ENCODE peak calls at places on chromosomes 5 and 9, in eight cellular contexts. V is Panc1, O is lower lobe of right lung, X is tibial artery, T is cardiac muscle cell, N is fibroblast of pulmonary artery, W is right atrium auricular region, Y is heart right ventricle. B is an unnamed sample.

GRCh38 chr5:125190232-125191051 is 444.0 kb upstream of the ZNF608 start:
- DNase-seq in X (no peak), V (no peak), N (no peak), Y (no peak), T (peak), O (no peak), W (no peak), B (no peak)

GRCh38 chr5:141172381-141173204 is at the start of gene PCDHB7:
- DNase-seq in X (no peak), Y (no peak), T (peak), O (no peak), N (peak), W (no peak), V (no peak), B (peak)

GRCh38 chr5:177366528-177367322 is 9.0 kb downstream of the RGS14 start:
- DNase-seq in O (peak), X (peak), N (peak), Y (peak), V (no peak), W (peak), T (peak), B (peak)

GRCh38 chr5:60779431-60779830 is 64.6 kb downstream of the ELOVL7 start:
- DNase-seq in W (no peak), Y (no peak), N (no peak), O (no peak), T (no peak), X (no peak), V (no peak), B (no peak)

GRCh38 chr9:94869415-94869838 is 142.9 kb downstream of the AOPEP start:
- DNase-seq in Y (no peak), W (no peak), N (peak), T (no peak), X (no peak), V (no peak), O (no peak), B (no peak)

GRCh38 chr5:172453986-172454354 is 355 bp downstream of the SH3PXD2B start:
- DNase-seq in O (no peak), V (no peak), N (peak), T (no peak), W (no peak), X (peak), Y (peak), B (no peak)

GRCh38 chr9:37309136-37309535 is 113.4 kb upstream of the GRHPR start:
- DNase-seq in V (no peak), W (no peak), T (no peak), Y (no peak), N (peak), X (no peak), O (no peak), B (no peak)

GRCh38 chr5:56264417-56265025 is 31.4 kb upstream of the ANKRD55 start:
- DNase-seq in Y (no peak), W (no peak), X (no peak), V (no peak), N (peak), T (peak), O (no peak), B (peak)

GRCh38 chr9:127021664-127022337 is 100.6 kb downstream of the ANGPTL2 start:
- DNase-seq in O (peak), V (no peak), X (peak), N (peak), T (peak), W (peak), Y (peak), B (peak)

GRCh38 chr5:166909040-166909439 is 1382.4 kb upstream of the WWC1 start:
- DNase-seq in Y (no peak), O (no peak), N (peak), T (no peak), V (no peak), X (no peak), W (no peak), B (no peak)

GRCh38 chr5:157870837-157871834 is 12.2 kb upstream of the CLINT1 start:
- DNase-seq in Y (no peak), O (no peak), T (no peak), V (no peak), X (no peak), W (no peak), N (peak), B (peak)

GRCh38 chr9:82495884-82496777 is 507.6 kb downstream of the SPATA31D1 start:
- DNase-seq in N (no peak), W (no peak), Y (peak), X (no peak), O (no peak), T (no peak), V (no peak), B (no peak)

GRCh38 chr5:144202072-144202471 is 31.4 kb downstream of the KCTD16 start:
- DNase-seq in N (peak), W (no peak), O (no peak), V (no peak), T (no peak), Y (no peak), X (no peak), B (peak)

GRCh38 chr5:144203750-144204596 is 33.3 kb downstream of the KCTD16 start:
- DNase-seq in T (peak), Y (no peak), W (no peak), O (no peak), N (peak), X (no peak), V (peak), B (peak)

GRCh38 chr5:144202725-144203124 is 32.1 kb downstream of the KCTD16 start:
- DNase-seq in V (no peak), N (no peak), O (no peak), W (no peak), Y (no peak), T (no peak), X (no peak), B (no peak)

GRCh38 chr5:144198386-144198785 is 27.7 kb downstream of the KCTD16 start:
- DNase-seq in O (no peak), T (no peak), W (no peak), V (peak), N (no peak), Y (no peak), X (no peak), B (peak)

GRCh38 chr5:144201578-144201977 is 30.9 kb downstream of the KCTD16 start:
- DNase-seq in V (no peak), T (no peak), N (no peak), O (no peak), X (no peak), Y (no peak), W (no peak), B (no peak)
- H3K4me3 ChIP-seq in V (no peak), T (no peak), N (no peak), O (no peak), X (no peak), Y (no peak), W (no peak), B (no peak)

GRCh38 chr9:35771943-35772342 is 17.9 kb upstream of the MSMP start:
- DNase-seq in V (no peak), Y (no peak), N (no peak), T (no peak), X (no peak), O (no peak), W (no peak), B (no peak)

GRCh38 chr9:35767458-35767857 is 13.4 kb upstream of the MSMP start:
- DNase-seq in N (no peak), O (no peak), W (no peak), V (no peak), X (no peak), T (no peak), Y (no peak), B (no peak)

GRCh38 chr9:35771524-35771923 is 17.4 kb upstream of the MSMP start:
- DNase-seq in T (no peak), N (peak), O (no peak), Y (no peak), X (no peak), V (no peak), W (no peak), B (no peak)

GRCh38 chr9:35774907-35775635 is 16.3 kb upstream of the NPR2 start:
- DNase-seq in T (no peak), Y (no peak), V (no peak), N (peak), X (no peak), O (no peak), W (no peak), B (no peak)

GRCh38 chr9:35771079-35771441 is 17.0 kb upstream of the MSMP start:
- DNase-seq in W (no peak), V (no peak), O (no peak), Y (peak), T (no peak), X (peak), N (no peak), B (no peak)
- H3K4me3 ChIP-seq in W (no peak), V (no peak), O (no peak), Y (no peak), T (no peak), X (no peak), N (no peak), B (no peak)

GRCh38 chr9:117783828-117784227 is 79.6 kb downstream of the TLR4 start:
- DNase-seq in T (no peak), Y (no peak), V (no peak), X (no peak), O (peak), W (no peak), N (no peak), B (no peak)

GRCh38 chr9:117784996-117785395 is 80.8 kb downstream of the TLR4 start:
- DNase-seq in V (no peak), O (no peak), Y (no peak), T (no peak), N (no peak), X (no peak), W (no peak), B (no peak)

GRCh38 chr9:117779760-117780159 is 75.6 kb downstream of the TLR4 start:
- DNase-seq in O (no peak), N (no peak), V (no peak), W (no peak), T (no peak), Y (no peak), X (no peak), B (no peak)

GRCh38 chr9:117777823-117778222 is 73.6 kb downstream of the TLR4 start:
- DNase-seq in V (no peak), Y (no peak), W (no peak), T (no peak), N (no peak), X (no peak), O (no peak), B (no peak)

DNA sequence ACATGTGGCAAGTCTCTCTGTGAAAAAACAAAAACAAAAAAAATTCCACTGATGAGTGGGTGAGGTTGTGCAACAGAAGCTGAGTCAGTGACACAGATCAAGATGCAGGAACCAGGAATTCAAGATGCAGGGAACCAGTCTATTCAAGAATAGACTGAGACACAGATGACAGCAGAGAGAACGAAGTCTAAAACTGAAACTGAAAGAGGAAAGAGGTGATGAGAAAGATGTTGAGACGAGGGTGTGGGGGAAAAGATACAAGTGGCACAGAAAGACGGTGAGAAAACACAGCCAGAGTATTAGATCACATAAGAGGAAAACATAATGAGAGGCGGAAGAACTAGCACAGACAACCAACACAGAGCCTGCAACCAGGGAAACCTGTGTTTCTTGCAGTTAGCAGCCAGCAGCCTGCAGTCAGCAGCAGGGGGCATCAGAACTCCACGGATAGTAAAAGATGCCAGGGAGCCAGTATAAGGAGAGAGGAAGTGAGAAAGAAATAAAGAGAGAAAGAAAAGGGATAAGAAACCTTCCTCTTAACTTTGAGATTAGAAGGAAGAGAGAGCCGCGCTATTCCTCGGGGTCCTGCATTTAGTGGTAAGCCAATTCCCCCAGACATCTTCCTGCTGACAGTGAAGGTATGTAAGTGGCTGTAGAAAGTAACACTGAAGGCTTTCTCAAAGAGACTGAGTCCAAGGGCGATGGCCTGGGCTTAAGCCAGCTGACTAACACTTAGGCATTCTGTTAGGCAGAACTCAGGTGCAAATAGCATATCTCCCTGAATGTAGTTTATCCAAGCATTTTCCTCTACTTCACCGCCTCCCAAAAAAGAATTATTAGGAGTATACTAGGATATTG is 79.0 kb downstream of the TLR4 start:
- DNase-seq in V (peak), X (peak), O (peak), Y (peak), T (peak), N (peak), W (peak), B (peak)
- H3K4me3 ChIP-seq in V (peak), X (peak), O (peak), Y (peak), T (no peak), N (peak), W (peak), B (peak)

GRCh38 chr9:132243156-132244074 is 81.6 kb downstream of the NTNG2 start:
- DNase-seq in Y (no peak), V (no peak), T (no peak), N (no peak), O (peak), W (no peak), X (no peak), B (no peak)
- H3K4me3 ChIP-seq in Y (no peak), V (no peak), T (no peak), N (no peak), O (no peak), W (no peak), X (no peak), B (no peak)

DNA sequence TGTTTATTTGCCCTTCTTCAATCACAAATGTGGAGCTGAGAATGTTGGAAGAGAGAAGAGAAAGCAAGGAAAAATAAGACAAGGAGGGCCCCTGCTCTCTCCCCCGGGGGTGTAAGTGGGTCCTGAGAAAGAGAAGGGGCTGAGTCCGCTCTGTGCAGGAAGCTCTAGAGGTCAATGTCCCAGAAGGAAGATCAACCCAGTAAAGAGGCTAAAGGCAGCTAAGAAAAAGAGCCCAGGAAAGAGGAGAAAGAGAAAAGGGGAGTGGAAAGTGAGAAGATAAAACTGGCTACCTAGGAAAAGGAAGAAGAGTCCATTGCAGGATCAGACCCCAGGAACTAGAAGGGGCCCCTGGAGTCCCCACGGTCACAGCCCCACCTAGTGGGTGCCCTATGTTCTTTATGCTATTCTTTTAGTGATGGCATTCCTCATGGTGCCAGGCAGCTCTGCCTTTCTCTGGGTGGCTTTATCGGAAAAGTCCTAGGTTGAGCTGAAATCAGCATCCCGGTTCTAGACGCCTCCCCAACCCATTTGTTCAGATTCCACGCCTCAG is 583.4 kb downstream of the ACTL7B start:
- DNase-seq in V (no peak), Y (peak), T (peak), W (peak), X (no peak), O (peak), N (peak), B (peak)
- H3K4me3 ChIP-seq in V (no peak), Y (peak), T (no peak), W (no peak), X (no peak), O (peak), N (no peak), B (peak)

DNA sequence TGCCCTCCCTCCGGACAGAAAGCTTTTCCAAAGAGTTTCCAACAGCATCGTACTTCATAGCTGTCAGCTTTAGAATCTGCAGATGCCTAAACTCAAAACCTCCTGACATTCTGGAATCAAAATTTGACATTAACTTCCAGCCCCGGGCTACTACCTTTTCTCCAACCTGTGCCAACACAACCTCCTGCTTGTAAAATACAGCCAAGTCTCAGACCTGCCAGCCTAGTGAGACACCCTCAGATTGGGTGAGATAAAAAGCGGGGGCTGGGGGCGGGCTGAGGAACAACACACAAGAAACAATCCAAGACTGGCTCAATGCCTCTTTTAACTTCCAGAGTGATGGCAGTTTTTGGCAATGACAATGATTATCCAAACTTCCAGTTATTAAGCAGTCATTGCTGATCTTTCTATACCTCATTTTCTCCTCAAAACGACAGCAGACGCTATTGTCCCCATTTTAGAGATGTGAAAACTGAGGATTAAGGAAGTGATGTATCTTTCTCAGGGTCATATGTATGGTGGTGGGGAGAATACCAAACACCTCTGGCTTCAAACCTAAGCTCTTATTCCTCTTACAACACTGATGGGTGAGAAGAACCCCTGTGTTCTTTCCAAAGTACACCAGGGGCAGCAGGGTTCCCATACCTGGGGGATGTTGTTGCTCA is 1.2 kb downstream of the TNC start:
- DNase-seq in O (no peak), W (no peak), N (no peak), X (no peak), T (no peak), V (no peak), Y (no peak), B (no peak)
- H3K4me3 ChIP-seq in O (peak), W (peak), N (no peak), X (peak), T (no peak), V (peak), Y (no peak), B (peak)

GRCh38 chr9:84255701-84256100 is 84.9 kb downstream of the SLC28A3 start:
- DNase-seq in W (no peak), X (no peak), O (no peak), V (no peak), T (no peak), N (no peak), Y (no peak), B (no peak)

GRCh38 chr9:84264307-84264706 is 76.3 kb downstream of the SLC28A3 start:
- DNase-seq in V (no peak), O (no peak), W (no peak), N (no peak), T (no peak), Y (no peak), X (no peak), B (no peak)

GRCh38 chr9:84258371-84258770 is 82.2 kb downstream of the SLC28A3 start:
- DNase-seq in N (no peak), V (no peak), Y (no peak), O (no peak), W (no peak), T (no peak), X (no peak), B (no peak)

GRCh38 chr9:84266087-84266561 is 74.4 kb downstream of the SLC28A3 start:
- DNase-seq in N (no peak), W (no peak), T (no peak), V (no peak), O (no peak), Y (no peak), X (no peak), B (no peak)

GRCh38 chr9:84261082-84261746 is 79.3 kb downstream of the SLC28A3 start:
- DNase-seq in T (peak), X (peak), V (peak), O (peak), Y (peak), N (peak), W (peak), B (peak)
- H3K4me3 ChIP-seq in T (no peak), X (peak), V (no peak), O (peak), Y (no peak), N (peak), W (no peak), B (peak)

GRCh38 chr5:36877667-36878420 is 1.3 kb downstream of the NIPBL start:
- DNase-seq in O (no peak), T (peak), W (no peak), X (no peak), V (no peak), Y (no peak), N (peak), B (no peak)
- H3K4me3 ChIP-seq in O (peak), T (peak), W (peak), X (peak), V (peak), Y (peak), N (peak), B (peak)

GRCh38 chr9:69671904-69672827 is at the start of gene APBA1:
- DNase-seq in X (peak), N (peak), V (no peak), Y (peak), T (peak), W (no peak), O (peak), B (peak)

GRCh38 chr9:69674741-69675438 is 2.7 kb upstream of the APBA1 start:
- DNase-seq in V (no peak), X (no peak), O (no peak), W (no peak), N (peak), T (no peak), Y (no peak), B (peak)

GRCh38 chr9:69672828-69673640 is 863 bp upstream of the APBA1 start:
- DNase-seq in N (peak), T (peak), X (peak), O (peak), W (peak), V (peak), Y (peak), B (peak)

GRCh38 chr9:69674112-69674511 is 1.9 kb upstream of the APBA1 start:
- DNase-seq in T (no peak), N (no peak), O (no peak), Y (no peak), W (no peak), V (no peak), X (no peak), B (no peak)

GRCh38 chr9:69671291-69671903 is 774 bp downstream of the APBA1 start:
- DNase-seq in T (no peak), W (peak), V (no peak), N (no peak), O (no peak), X (peak), Y (no peak), B (no peak)
- H3K4me3 ChIP-seq in T (peak), W (peak), V (peak), N (peak), O (peak), X (peak), Y (peak), B (peak)

DNA sequence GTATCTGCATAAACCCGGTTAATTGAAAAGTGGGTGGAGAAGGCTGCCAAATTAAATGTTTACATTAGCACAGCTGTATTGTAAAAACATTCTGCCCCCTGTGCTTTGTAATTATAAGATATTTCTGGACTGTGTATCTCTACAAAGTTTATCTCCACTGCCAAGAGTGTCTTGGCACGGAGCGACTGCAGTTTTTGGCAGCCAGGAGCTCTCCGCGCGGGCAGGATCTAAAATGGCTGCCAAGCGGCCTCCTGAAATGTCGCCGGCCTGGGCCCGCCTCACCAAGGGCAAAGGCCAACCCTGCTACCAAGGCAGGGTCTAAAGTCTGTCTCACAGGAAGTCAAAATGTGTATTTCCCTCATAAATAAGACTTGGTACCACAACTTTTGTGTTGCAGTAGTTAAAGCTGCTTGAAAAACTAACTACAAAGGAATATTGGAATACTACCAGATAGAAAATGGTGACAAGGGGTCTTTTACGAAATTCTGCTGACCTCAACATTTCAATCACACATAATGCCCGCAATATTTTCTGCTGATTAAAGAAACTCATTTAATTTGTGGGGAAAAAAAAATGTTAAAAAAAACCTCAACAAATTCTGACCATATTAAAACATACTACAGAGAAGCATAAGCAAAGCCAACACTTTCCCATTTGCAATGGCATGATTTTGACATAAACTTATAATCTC is 110.4 kb downstream of the NFIB start:
- DNase-seq in W (no peak), Y (peak), X (peak), T (no peak), N (peak), O (no peak), V (no peak), B (no peak)
- H3K4me3 ChIP-seq in W (no peak), Y (no peak), X (peak), T (no peak), N (no peak), O (peak), V (no peak), B (no peak)

B was measured in AG10803.